ENCODE peak calls at places on chromosomes 7 and 10, in five cellular contexts. K is HCT116, X is endothelial cell of umbilical vein, I is GM23338, Q is upper lobe of left lung. F is an unnamed sample.

GRCh38 chr7:65448824-65449504 is 75.3 kb downstream of the ZNF92 start:
- DNase-seq in K (no peak), X (peak; percentile 31), I (no peak), Q (no peak), F (no peak)

GRCh38 chr7:155991470-155991869 is 179.2 kb upstream of the SHH start:
- DNase-seq in Q (peak; percentile 14), X (no peak), I (no peak), K (no peak), F (no peak)

GRCh38 chr10:15805395-15806058 is 54.8 kb downstream of the MINDY3 start:
- DNase-seq in K (no peak), X (no peak), I (no peak), Q (no peak), F (no peak)

GRCh38 chr10:43892062-43892765 is 243.5 kb upstream of the ZNF32 start:
- DNase-seq in Q (no peak), I (no peak), K (no peak), X (no peak), F (no peak)

GRCh38 chr10:3797750-3798149 is 12.7 kb upstream of the KLF6 start:
- DNase-seq in X (no peak), K (no peak), Q (no peak), I (no peak), F (no peak)

GRCh38 chr7:127447326-127447945 is 54.9 kb upstream of the ZNF800 start:
- DNase-seq in I (peak; percentile 94), K (peak; percentile 74), Q (no peak), X (peak; percentile 32), F (no peak)

GRCh38 chr7:78768859-78769258 is 684.6 kb downstream of the MAGI2 start:
- DNase-seq in X (no peak), I (peak; percentile 59), Q (no peak), K (no peak), F (no peak)

GRCh38 chr10:117217196-117217761 is 20.0 kb downstream of the KCNK18 start:
- DNase-seq in X (no peak), Q (peak; percentile 28), I (peak; percentile 65), K (no peak), F (no peak)

GRCh38 chr7:57388761-57389160 is 61.2 kb upstream of the ZNF716 start:
- DNase-seq in K (no peak), X (no peak), I (peak; percentile 0), Q (no peak), F (no peak)

GRCh38 chr10:96043895-96044580 is 655 bp downstream of the CCNJ start:
- DNase-seq in Q (peak; percentile 56), K (no peak), X (peak; percentile 50), I (peak; percentile 59), F (no peak)

GRCh38 chr10:230758-231157 is 95.5 kb downstream of the ZMYND11 start:
- DNase-seq in I (peak; percentile 61), X (peak; percentile 12), K (peak; percentile 8), Q (no peak), F (no peak)

GRCh38 chr10:8993859-8994258 is 939.4 kb downstream of the GATA3 start:
- DNase-seq in Q (no peak), K (no peak), I (no peak), X (no peak), F (no peak)

GRCh38 chr10:17820943-17821342 is 11.8 kb downstream of the MRC1 start:
- DNase-seq in Q (no peak), I (no peak), X (no peak), K (no peak), F (no peak)

GRCh38 chr7:158402471-158402870 is 185.2 kb downstream of the PTPRN2 start:
- DNase-seq in K (no peak), X (no peak), I (no peak), Q (no peak), F (no peak)

GRCh38 chr7:44912775-44913347 is 27.5 kb upstream of the PURB start:
- DNase-seq in Q (no peak), I (no peak), K (no peak), X (no peak), F (no peak)

GRCh38 chr7:129644634-129645230 is 33.2 kb downstream of the NRF1 start:
- DNase-seq in Q (no peak), I (peak; percentile 54), K (peak; percentile 38), X (peak; percentile 66), F (no peak)

GRCh38 chr7:19405546-19405945 is 260.3 kb upstream of the FERD3L start:
- DNase-seq in Q (no peak), I (no peak), K (no peak), X (no peak), F (no peak)

GRCh38 chr10:97889461-97890265 is 40.0 kb downstream of the GOLGA7B start:
- DNase-seq in Q (peak; percentile 80), K (peak; percentile 66), X (peak; percentile 71), I (peak; percentile 65), F (no peak)

GRCh38 chr10:34022195-34022594 is 687.7 kb upstream of the NRP1 start:
- DNase-seq in Q (no peak), I (no peak), X (no peak), K (no peak), F (no peak)

GRCh38 chr10:51862149-51862548 is 162.8 kb upstream of the CSTF2T start:
- DNase-seq in K (no peak), Q (no peak), X (no peak), I (no peak), F (no peak)

GRCh38 chr7:117250801-117251200 is 72.1 kb downstream of the WNT2 start:
- DNase-seq in K (no peak), Q (no peak), I (no peak), X (no peak), F (no peak)

GRCh38 chr10:102644646-102645387 is 538 bp downstream of the TRIM8 start:
- DNase-seq in I (peak; percentile 89), Q (peak; percentile 91), X (peak; percentile 85), K (peak; percentile 80), F (no peak)

GRCh38 chr10:49359349-49360231 is 36.3 kb downstream of the DRGX start:
- DNase-seq in Q (no peak), X (peak; percentile 7), K (no peak), I (peak; percentile 62), F (peak; percentile 92)

GRCh38 chr7:141074997-141075396 is 1.1 kb downstream of the TMEM178B start:
- DNase-seq in Q (no peak), I (no peak), X (no peak), K (no peak), F (no peak)
- TF ChIP-seq POLR2AphosphoS5 in Q (no peak), I (no peak), X (no peak), K (no peak), F (no peak)

GRCh38 chr10:124044143-124044862 is 49.1 kb downstream of the CHST15 start:
- DNase-seq in K (no peak), X (no peak), I (no peak), Q (no peak), F (no peak)
- TF ChIP-seq POLR2AphosphoS5 in K (no peak), X (no peak), I (no peak), Q (no peak), F (no peak)

GRCh38 chr10:110919349-110919931 is at the start of gene SHOC2:
- DNase-seq in I (peak; percentile 100), K (no peak), Q (peak; percentile 100), X (no peak), F (peak; percentile 98)
- TF ChIP-seq POLR2AphosphoS5 in I (peak; percentile 73), K (peak; percentile 89), Q (peak; percentile 36), X (peak; percentile 35), F (no peak)

GRCh38 chr10:5623081-5623748 is 43.2 kb downstream of the ASB13 start:
- DNase-seq in Q (peak; percentile 91), K (peak; percentile 76), X (peak; percentile 75), I (peak; percentile 96), F (no peak)
- TF ChIP-seq POLR2AphosphoS5 in Q (no peak), K (no peak), X (peak; percentile 18), I (no peak), F (no peak)

GRCh38 chr10:124524991-124525653 is 63.5 kb downstream of the LHPP start:
- DNase-seq in K (no peak), I (no peak), X (no peak), Q (peak; percentile 33), F (no peak)
- TF ChIP-seq POLR2AphosphoS5 in K (no peak), I (no peak), X (no peak), Q (no peak), F (no peak)

F was measured in vagina.